ENCODE peak calls at places on chromosomes 5 and 9, in ten cellular contexts. S is choroid plexus epithelial cell; I is CD8-positive, alpha-beta T cell; B is hippocampal formation; N is stimulated activated CD8-positive, alpha-beta memory T cell treated with anti-CD3 and anti-CD28 coated beads, Interleukin-15, amount 100 ng/mL, for 1 hour; K is breast epithelium; H is GM13977; F is H54; D is neural crest cell; T is sigmoid colon. X is an unnamed sample.

GRCh38 chr9:128895556-128895955 is 13.6 kb downstream of the LRRC8A start:
- DNase-seq in K (no peak), B (no peak), D (no peak), H (no peak), F (no peak), S (peak), T (no peak), N (no peak), I (no peak), X (no peak)

GRCh38 chr5:35069188-35069587 is 21.4 kb upstream of the AGXT2 start:
- DNase-seq in H (no peak), T (no peak), D (no peak), S (no peak), B (no peak), K (no peak), F (no peak), N (no peak), I (no peak), X (no peak)

GRCh38 chr9:95772320-95773060 is 103.0 kb upstream of the ERCC6L2 start:
- DNase-seq in I (peak), S (peak), T (peak), H (no peak), D (peak), N (no peak), F (no peak), K (no peak), B (no peak), X (no peak)

GRCh38 chr9:113599647-113600476 is 136.3 kb downstream of the RGS3 start:
- DNase-seq in I (no peak), S (no peak), B (no peak), H (no peak), F (no peak), T (no peak), N (no peak), K (no peak), D (no peak), X (peak)

GRCh38 chr9:73152953-73153352 is 1.3 kb downstream of the ANXA1 start:
- DNase-seq in B (no peak), H (no peak), N (no peak), I (no peak), S (no peak), T (no peak), F (no peak), D (no peak), K (no peak), X (no peak)

GRCh38 chr5:173833200-173833599 is 54.9 kb upstream of the CPEB4 start:
- DNase-seq in K (no peak), B (no peak), F (no peak), T (no peak), H (no peak), D (no peak), I (no peak), S (no peak), N (no peak), X (no peak)

GRCh38 chr5:119322948-119323629 is 32.7 kb upstream of the TNFAIP8 start:
- DNase-seq in T (no peak), S (no peak), D (no peak), N (no peak), F (no peak), H (no peak), I (no peak), B (no peak), K (no peak), X (no peak)

GRCh38 chr5:157063776-157064430 is 5.0 kb upstream of the HAVCR1 start:
- DNase-seq in H (no peak), D (no peak), B (no peak), K (no peak), I (no peak), N (no peak), T (no peak), F (no peak), S (no peak), X (no peak)

GRCh38 chr5:132427285-132428146 is 58.0 kb downstream of the SLC22A5 start:
- DNase-seq in N (peak), S (no peak), D (no peak), H (no peak), B (peak), T (no peak), F (no peak), I (peak), K (no peak), X (no peak)

GRCh38 chr5:35091734-35092133 is 44.0 kb upstream of the AGXT2 start:
- DNase-seq in B (no peak), D (no peak), N (no peak), S (no peak), T (no peak), I (no peak), K (no peak), H (no peak), F (no peak), X (no peak)

GRCh38 chr5:112960316-112960715 is 16.3 kb upstream of the DCP2 start:
- DNase-seq in T (no peak), H (no peak), D (no peak), S (no peak), F (no peak), N (no peak), B (no peak), I (no peak), K (no peak), X (no peak)

GRCh38 chr9:93030642-93031628 is 27.6 kb upstream of the SUSD3 start:
- DNase-seq in H (no peak), T (no peak), K (no peak), D (no peak), S (no peak), F (no peak), B (no peak), N (no peak), I (no peak), X (no peak)

GRCh38 chr9:101027733-101028345 is 688 bp upstream of the PLPPR1 start:
- DNase-seq in I (no peak), S (no peak), T (no peak), H (no peak), F (no peak), K (no peak), D (no peak), B (no peak), N (no peak), X (no peak)

GRCh38 chr9:21752003-21752402 is 50.4 kb upstream of the MTAP start:
- DNase-seq in D (no peak), N (no peak), T (no peak), K (no peak), F (no peak), H (no peak), I (no peak), B (no peak), S (no peak), X (no peak)

GRCh38 chr5:108753877-108754276 is 6.2 kb downstream of the FER start:
- DNase-seq in I (no peak), N (no peak), F (no peak), D (no peak), K (no peak), S (peak), T (no peak), H (no peak), B (no peak), X (no peak)

GRCh38 chr9:88590558-88591146 is 55.7 kb downstream of the NXNL2 start:
- DNase-seq in I (no peak), D (no peak), N (no peak), S (no peak), H (no peak), B (no peak), K (no peak), T (no peak), F (no peak), X (no peak)

GRCh38 chr9:132885691-132886357 is 7.1 kb downstream of the SPACA9 start:
- DNase-seq in S (no peak), N (no peak), I (no peak), K (no peak), D (no peak), T (no peak), B (no peak), F (no peak), H (no peak), X (no peak)

GRCh38 chr5:178940569-178941360 is at the start of gene ZNF454:
- DNase-seq in I (no peak), T (peak), K (peak), N (no peak), S (peak), D (no peak), B (peak), F (no peak), H (no peak), X (peak)

GRCh38 chr9:120513825-120514598 is 66.0 kb downstream of the CDK5RAP2 start:
- DNase-seq in D (no peak), N (no peak), F (no peak), S (no peak), H (no peak), T (no peak), I (no peak), K (no peak), B (no peak), X (no peak)

GRCh38 chr5:72654231-72654630 is 147.0 kb upstream of the ZNF366 start:
- DNase-seq in T (no peak), N (no peak), D (no peak), S (no peak), F (no peak), I (no peak), K (no peak), B (no peak), H (no peak), X (no peak)

GRCh38 chr9:123176230-123176629 is 92.2 kb downstream of the STRBP start:
- DNase-seq in F (no peak), S (no peak), I (no peak), B (no peak), T (no peak), N (no peak), H (no peak), D (no peak), K (no peak), X (no peak)

GRCh38 chr5:176714067-176714466 is 66.8 kb downstream of the TSPAN17 start:
- DNase-seq in K (no peak), S (no peak), T (no peak), D (no peak), N (no peak), B (no peak), I (no peak), H (no peak), F (peak), X (no peak)

GRCh38 chr9:89996106-89996505 is 391.3 kb downstream of the GADD45G start:
- DNase-seq in N (no peak), I (no peak), T (no peak), H (no peak), B (no peak), D (no peak), S (no peak), F (no peak), K (peak), X (no peak)

X was measured in chondrocyte.